ENCODE peak calls at places on chromosome 20, in seven cellular contexts. One of them, this sample, is unnamed.
A peak's percentile ranks its signal among the peaks of the same experiment; 100 is the strongest.

GRCh38 chr20:63125893-63126601 is 89.9 kb downstream of the YTHDF1 start:
- DNase-seq in hippocampal formation: no peak
- DNase-seq in NCI-H446: no peak
- DNase-seq in NCI-H187: no peak
- DNase-seq in posterior cingulate gyrus: no peak
- DNase-seq in body of pancreas: no peak
- DNase-seq in NB4: no peak
- DNase-seq in this sample: no peak

GRCh38 chr20:20754758-20755157 is 42.3 kb upstream of the RALGAPA2 start:
- DNase-seq in hippocampal formation: no peak
- DNase-seq in NCI-H446: no peak
- DNase-seq in NCI-H187: no peak
- DNase-seq in posterior cingulate gyrus: no peak
- DNase-seq in body of pancreas: no peak
- DNase-seq in NB4: no peak
- DNase-seq in this sample: no peak

GRCh38 chr20:63175031-63175895 is 40.7 kb downstream of the YTHDF1 start:
- DNase-seq in hippocampal formation: no peak
- DNase-seq in NCI-H446: no peak
- DNase-seq in NCI-H187: no peak
- DNase-seq in posterior cingulate gyrus: no peak
- DNase-seq in body of pancreas: no peak
- DNase-seq in NB4: no peak
- DNase-seq in this sample: no peak

GRCh38 chr20:50425076-50425475 is 85.1 kb upstream of the PTPN1 start:
- DNase-seq in hippocampal formation: no peak
- DNase-seq in NCI-H446: no peak
- DNase-seq in NCI-H187: no peak
- DNase-seq in posterior cingulate gyrus: no peak
- DNase-seq in body of pancreas: no peak
- DNase-seq in NB4: peak; percentile 74
- DNase-seq in this sample: no peak

GRCh38 chr20:58647162-58647813 is 3.8 kb upstream of the STX16 start:
- DNase-seq in hippocampal formation: no peak
- DNase-seq in NCI-H446: no peak
- DNase-seq in NCI-H187: no peak
- DNase-seq in posterior cingulate gyrus: no peak
- DNase-seq in body of pancreas: no peak
- DNase-seq in NB4: peak; percentile 24
- DNase-seq in this sample: no peak

GRCh38 chr20:8216375-8217200 is 84.5 kb downstream of the PLCB1 start:
- DNase-seq in hippocampal formation: no peak
- DNase-seq in NCI-H446: no peak
- DNase-seq in NCI-H187: no peak
- DNase-seq in posterior cingulate gyrus: no peak
- DNase-seq in body of pancreas: no peak
- DNase-seq in NB4: no peak
- DNase-seq in this sample: no peak

GRCh38 chr20:54140927-54141566 is 32.7 kb downstream of the CYP24A1 start:
- DNase-seq in hippocampal formation: no peak
- DNase-seq in NCI-H446: no peak
- DNase-seq in NCI-H187: no peak
- DNase-seq in posterior cingulate gyrus: no peak
- DNase-seq in body of pancreas: no peak
- DNase-seq in NB4: no peak
- DNase-seq in this sample: no peak

GRCh38 chr20:56157530-56158203 is 90.9 kb upstream of the MC3R start:
- DNase-seq in hippocampal formation: no peak
- DNase-seq in NCI-H446: no peak
- DNase-seq in NCI-H187: no peak
- DNase-seq in posterior cingulate gyrus: no peak
- DNase-seq in body of pancreas: no peak
- DNase-seq in NB4: no peak
- DNase-seq in this sample: no peak

GRCh38 chr20:21340991-21341722 is 38.0 kb downstream of the XRN2 start:
- DNase-seq in hippocampal formation: no peak
- DNase-seq in NCI-H446: no peak
- DNase-seq in NCI-H187: no peak
- DNase-seq in posterior cingulate gyrus: no peak
- DNase-seq in body of pancreas: no peak
- DNase-seq in NB4: no peak
- DNase-seq in this sample: no peak

GRCh38 chr20:62141397-62142251 is 1.6 kb downstream of the PSMA7 start:
- DNase-seq in hippocampal formation: no peak
- DNase-seq in NCI-H446: no peak
- DNase-seq in NCI-H187: no peak
- DNase-seq in posterior cingulate gyrus: no peak
- DNase-seq in body of pancreas: peak; percentile 34
- DNase-seq in NB4: peak; percentile 55
- DNase-seq in this sample: peak; percentile 55

GRCh38 chr20:10863337-10864060 is 189.7 kb upstream of the JAG1 start:
- DNase-seq in hippocampal formation: no peak
- DNase-seq in NCI-H446: peak; percentile 51
- DNase-seq in NCI-H187: no peak
- DNase-seq in posterior cingulate gyrus: no peak
- DNase-seq in body of pancreas: peak; percentile 54
- DNase-seq in NB4: no peak
- DNase-seq in this sample: no peak

GRCh38 chr20:61728786-61729365 is 336.8 kb downstream of the TAF4 start:
- DNase-seq in hippocampal formation: no peak
- DNase-seq in NCI-H446: no peak
- DNase-seq in NCI-H187: no peak
- DNase-seq in posterior cingulate gyrus: no peak
- DNase-seq in body of pancreas: no peak
- DNase-seq in NB4: no peak
- DNase-seq in this sample: no peak

GRCh38 chr20:23652371-23652770 is 14.6 kb upstream of the CST3 start:
- DNase-seq in hippocampal formation: no peak
- DNase-seq in NCI-H446: no peak
- DNase-seq in NCI-H187: no peak
- DNase-seq in posterior cingulate gyrus: no peak
- DNase-seq in body of pancreas: no peak
- DNase-seq in NB4: no peak
- DNase-seq in this sample: no peak

GRCh38 chr20:62576815-62577214 is 65.5 kb upstream of the SLCO4A1 start:
- DNase-seq in hippocampal formation: no peak
- DNase-seq in NCI-H446: no peak
- DNase-seq in NCI-H187: no peak
- DNase-seq in posterior cingulate gyrus: no peak
- DNase-seq in body of pancreas: no peak
- DNase-seq in NB4: peak; percentile 63
- DNase-seq in this sample: no peak